ENCODE peak calls at places on chromosomes 2 and 18, in four cellular contexts. Y is bronchial epithelial cell, H is lower lobe of right lung, Q is heart right ventricle. E is an unnamed sample.

GRCh38 chr2:105597831-105598293 is 146.8 kb upstream of the NCK2 start:
- DNase-seq in Y (no peak), Q (no peak), H (no peak), E (no peak)

GRCh38 chr18:181711-182110 is 23.4 kb downstream of the USP14 start:
- DNase-seq in H (no peak), Q (no peak), Y (no peak), E (no peak)

GRCh38 chr18:72830109-72830508 is 37.7 kb downstream of the NETO1 start:
- DNase-seq in H (no peak), Y (no peak), Q (peak), E (peak)

GRCh38 chr2:178980815-178981214 is 69.1 kb downstream of the CCDC141 start:
- DNase-seq in H (no peak), Q (no peak), Y (no peak), E (no peak)

GRCh38 chr2:116819355-116819754 is 995.1 kb upstream of the DDX18 start:
- DNase-seq in Q (no peak), Y (no peak), H (no peak), E (no peak)

GRCh38 chr2:127641846-127642510 is 4.0 kb upstream of the GPR17 start:
- DNase-seq in Y (no peak), Q (peak), H (no peak), E (no peak)

GRCh38 chr2:61272421-61273070 is 110.6 kb downstream of the C2orf74 start:
- DNase-seq in Y (no peak), Q (no peak), H (no peak), E (no peak)

GRCh38 chr18:41771971-41772370 is 183.1 kb upstream of the PIK3C3 start:
- DNase-seq in Q (no peak), H (no peak), Y (no peak), E (no peak)

GRCh38 chr2:232623768-232624553 is 9.4 kb upstream of the EFHD1 start:
- DNase-seq in Y (no peak), H (no peak), Q (no peak), E (no peak)

GRCh38 chr18:8212893-8213805 is 396.1 kb upstream of the RAB12 start:
- DNase-seq in Q (no peak), Y (peak), H (no peak), E (no peak)

GRCh38 chr2:65658871-65659270 is 226.5 kb upstream of the SPRED2 start:
- DNase-seq in Y (no peak), H (no peak), Q (no peak), E (no peak)

GRCh38 chr2:217010173-217010572 is 150.3 kb upstream of the TNP1 start:
- DNase-seq in Y (no peak), H (no peak), Q (no peak), E (no peak)

GRCh38 chr2:20451346-20451745 is 4.5 kb downstream of the RHOB start:
- DNase-seq in H (no peak), Q (no peak), Y (no peak), E (no peak)

GRCh38 chr2:60549250-60550150 is 4.0 kb downstream of the BCL11A start:
- DNase-seq in Y (no peak), H (peak), Q (peak), E (no peak)

GRCh38 chr2:120710256-120710655 is 25.4 kb upstream of the GLI2 start:
- DNase-seq in Q (no peak), Y (no peak), H (no peak), E (no peak)

GRCh38 chr2:211737282-211737681 is 801.3 kb downstream of the ERBB4 start:
- DNase-seq in Y (peak), Q (no peak), H (no peak), E (no peak)

GRCh38 chr2:175742367-175742766 is 259.7 kb downstream of the LNPK start:
- DNase-seq in Q (no peak), H (no peak), Y (peak), E (no peak)

GRCh38 chr2:149617476-149617875 is 29.9 kb upstream of the MMADHC start:
- DNase-seq in H (no peak), Y (peak), Q (no peak), E (no peak)

GRCh38 chr2:144496660-144497598 is 23.0 kb downstream of the ZEB2 start:
- DNase-seq in Y (no peak), Q (no peak), H (no peak), E (no peak)

GRCh38 chr2:20440001-20440560 is 6.8 kb upstream of the RHOB start:
- DNase-seq in H (no peak), Q (no peak), Y (no peak), E (no peak)

GRCh38 chr2:237955640-237956401 is 11.0 kb upstream of the UBE2F start:
- DNase-seq in Y (no peak), H (no peak), Q (no peak), E (no peak)

GRCh38 chr2:44623622-44624351 is 262.0 kb downstream of the CAMKMT start:
- DNase-seq in Y (no peak), H (no peak), Q (no peak), E (no peak)
- TF ChIP-seq CTCF in Y (no peak), H (no peak), Q (no peak), E (no peak)

GRCh38 chr2:170394988-170395387 is 217.0 kb downstream of the MYO3B start:
- DNase-seq in H (no peak), Q (no peak), Y (no peak), E (no peak)
- TF ChIP-seq CTCF in H (no peak), Q (no peak), Y (no peak), E (no peak)

GRCh38 chr2:53275743-53276142 is 491.9 kb upstream of the CHAC2 start:
- DNase-seq in Q (no peak), Y (no peak), H (no peak), E (no peak)
- TF ChIP-seq CTCF in Q (no peak), Y (no peak), H (no peak), E (no peak)

DNA sequence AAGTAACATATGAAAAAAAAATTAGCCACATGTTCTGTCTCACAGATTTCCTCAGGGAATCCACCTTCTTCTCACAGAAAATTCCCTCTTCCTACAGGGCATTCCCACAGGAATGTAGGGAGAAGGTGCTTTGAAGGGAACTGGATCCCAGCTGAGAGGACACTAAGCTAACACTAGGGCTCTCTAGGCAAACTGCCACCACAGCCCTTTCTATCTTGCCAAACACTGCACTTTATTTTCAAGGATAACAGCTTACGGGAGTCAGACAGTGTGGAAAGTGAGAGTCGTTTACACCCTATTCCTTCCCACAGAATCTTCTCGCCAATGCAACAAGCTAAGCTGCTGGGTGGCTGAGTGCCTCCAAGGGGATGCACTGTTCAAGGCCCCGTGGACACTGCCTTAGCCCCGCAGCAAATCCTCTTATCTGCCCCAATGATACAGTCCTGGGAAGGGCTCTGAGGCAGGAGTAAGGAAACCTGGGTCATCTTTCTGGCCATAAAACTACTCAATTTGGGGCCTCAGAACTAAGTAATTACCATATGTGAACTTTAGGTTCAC is 76.9 kb downstream of the CCDC93 start:
- DNase-seq in H (no peak), Q (no peak), Y (no peak), E (no peak)
- TF ChIP-seq CTCF in H (no peak), Q (no peak), Y (no peak), E (no peak)

GRCh38 chr18:3773303-3773702 is 323.3 kb downstream of the TGIF1 start:
- DNase-seq in H (no peak), Q (no peak), Y (peak), E (no peak)
- TF ChIP-seq CTCF in H (no peak), Q (no peak), Y (peak), E (no peak)

DNA sequence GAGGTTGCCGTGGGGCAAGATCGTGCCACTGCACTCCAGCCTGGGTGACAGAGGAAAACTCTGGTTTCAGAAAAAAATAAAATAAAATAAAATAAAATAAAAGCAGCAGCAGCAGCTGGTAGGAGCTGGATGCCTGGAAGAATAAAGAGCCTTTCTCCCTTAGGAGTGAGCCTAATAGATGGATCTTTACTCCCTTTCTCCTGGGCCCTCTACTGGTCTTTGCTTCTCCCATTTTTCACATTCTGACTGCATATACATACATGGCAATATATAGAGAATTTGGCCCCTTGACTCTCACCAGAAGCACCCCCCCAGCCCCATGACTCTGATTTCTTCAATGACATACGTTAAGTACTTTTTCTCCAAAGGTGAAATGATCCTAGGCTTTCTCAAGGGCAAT is 9.8 kb upstream of the MALT1 start:
- DNase-seq in H (no peak), Q (no peak), Y (no peak), E (no peak)
- TF ChIP-seq CTCF in H (no peak), Q (no peak), Y (peak), E (no peak)

GRCh38 chr18:64119916-64120315 is 29.0 kb downstream of the LINC00305 start:
- DNase-seq in Q (no peak), Y (no peak), H (no peak), E (no peak)
- TF ChIP-seq CTCF in Q (peak), Y (no peak), H (no peak), E (no peak)

E was measured in GM13976.